ENCODE peak calls at places on chromosomes 3 and 15, in four cellular contexts. One of them, this sample, is unnamed.

GRCh38 chr3:65035231-65035630 is 347.4 kb upstream of the ADAMTS9 start:
- DNase-seq in glomerular endothelial cell: no peak
- DNase-seq in naive thymus-derived CD4-positive, alpha-beta T cell: no peak
- DNase-seq in DMS53: no peak
- DNase-seq in this sample: no peak

GRCh38 chr3:62955126-62955525 is 79.9 kb upstream of the CADPS start:
- DNase-seq in glomerular endothelial cell: no peak
- DNase-seq in naive thymus-derived CD4-positive, alpha-beta T cell: no peak
- DNase-seq in DMS53: no peak
- DNase-seq in this sample: no peak

GRCh38 chr3:105399611-105400010 is 32.9 kb downstream of the ALCAM start:
- DNase-seq in glomerular endothelial cell: no peak
- DNase-seq in naive thymus-derived CD4-positive, alpha-beta T cell: no peak
- DNase-seq in DMS53: no peak
- DNase-seq in this sample: no peak

GRCh38 chr15:77870195-77871065 is 207.1 kb downstream of the TBC1D2B start:
- DNase-seq in glomerular endothelial cell: peak
- DNase-seq in naive thymus-derived CD4-positive, alpha-beta T cell: no peak
- DNase-seq in DMS53: peak
- DNase-seq in this sample: peak

GRCh38 chr3:42376397-42376798 is 34.0 kb downstream of the LYZL4 start:
- DNase-seq in glomerular endothelial cell: no peak
- DNase-seq in naive thymus-derived CD4-positive, alpha-beta T cell: no peak
- DNase-seq in DMS53: peak
- DNase-seq in this sample: peak

GRCh38 chr3:168161696-168162095 is 66.0 kb upstream of the GOLIM4 start:
- DNase-seq in glomerular endothelial cell: no peak
- DNase-seq in naive thymus-derived CD4-positive, alpha-beta T cell: no peak
- DNase-seq in DMS53: no peak
- DNase-seq in this sample: no peak

GRCh38 chr3:14126017-14126902 is 1.4 kb downstream of the TMEM43 start:
- DNase-seq in glomerular endothelial cell: no peak
- DNase-seq in naive thymus-derived CD4-positive, alpha-beta T cell: no peak
- DNase-seq in DMS53: no peak
- DNase-seq in this sample: no peak

GRCh38 chr3:14844386-14845170 is 25.8 kb downstream of the FGD5 start:
- DNase-seq in glomerular endothelial cell: no peak
- DNase-seq in naive thymus-derived CD4-positive, alpha-beta T cell: no peak
- DNase-seq in DMS53: no peak
- DNase-seq in this sample: no peak

GRCh38 chr3:27596334-27596841 is 112.2 kb upstream of the SLC4A7 start:
- DNase-seq in glomerular endothelial cell: peak
- DNase-seq in naive thymus-derived CD4-positive, alpha-beta T cell: no peak
- DNase-seq in DMS53: peak
- DNase-seq in this sample: peak

GRCh38 chr3:159823763-159824162 is 164.9 kb upstream of the IL12A start:
- DNase-seq in glomerular endothelial cell: no peak
- DNase-seq in naive thymus-derived CD4-positive, alpha-beta T cell: no peak
- DNase-seq in DMS53: no peak
- DNase-seq in this sample: no peak

GRCh38 chr3:152299243-152299976 is 30.7 kb downstream of the MBNL1 start:
- DNase-seq in glomerular endothelial cell: no peak
- DNase-seq in naive thymus-derived CD4-positive, alpha-beta T cell: peak
- DNase-seq in DMS53: no peak
- DNase-seq in this sample: no peak